ENCODE peak calls at places on chromosomes 4 and X, in seven cellular contexts. M is activated T-helper 9 cell treated with anti-CD3 and anti-CD28 coated beads, Interleukin-2, amount 50 U/mL, for 16 hours; R is islet precursor cell; H is AG09309; P is HFF-Myc; L is sigmoid colon; F is neural crest cell. W is an unnamed sample.

GRCh38 chrX:18895157-18895952 is 88.6 kb downstream of the PHKA2 start:
- DNase-seq in M (no peak), R (no peak), H (no peak), P (no peak), L (peak; percentile 75), F (no peak), W (no peak)

GRCh38 chrX:11266329-11266830 is 26.8 kb upstream of the AMELX start:
- DNase-seq in M (no peak), R (no peak), H (no peak), P (no peak), L (no peak), F (no peak), W (no peak)

GRCh38 chr4:183906736-183907651 is 1.9 kb downstream of the STOX2 start:
- DNase-seq in M (no peak), R (peak; percentile 72), H (no peak), P (no peak), L (peak; percentile 64), F (peak; percentile 36), W (no peak)

GRCh38 chr4:78720994-78721677 is 55.0 kb upstream of the BMP2K start:
- DNase-seq in M (no peak), R (no peak), H (no peak), P (no peak), L (no peak), F (no peak), W (no peak)

GRCh38 chr4:3877868-3878267 is 111.7 kb downstream of the ADRA2C start:
- DNase-seq in M (no peak), R (no peak), H (no peak), P (no peak), L (no peak), F (no peak), W (no peak)

GRCh38 chr4:156420557-156420956 is 466.9 kb upstream of the CTSO start:
- DNase-seq in M (no peak), R (no peak), H (no peak), P (no peak), L (no peak), F (no peak), W (no peak)

GRCh38 chr4:153374471-153374870 is 30.0 kb downstream of the MND1 start:
- DNase-seq in M (no peak), R (no peak), H (no peak), P (no peak), L (no peak), F (no peak), W (no peak)

GRCh38 chr4:10721616-10722015 is 37.0 kb upstream of the CLNK start:
- DNase-seq in M (no peak), R (no peak), H (no peak), P (no peak), L (no peak), F (no peak), W (peak; percentile 82)

GRCh38 chrX:49069038-49069437 is 4.8 kb downstream of the PRAF2 start:
- DNase-seq in M (no peak), R (no peak), H (no peak), P (no peak), L (no peak), F (no peak), W (no peak)

GRCh38 chr4:107299646-107300045 is 263.5 kb upstream of the DKK2 start:
- DNase-seq in M (no peak), R (no peak), H (no peak), P (no peak), L (no peak), F (no peak), W (no peak)

GRCh38 chr4:125650557-125650956 is 335.8 kb downstream of the FAT4 start:
- DNase-seq in M (no peak), R (no peak), H (no peak), P (no peak), L (no peak), F (no peak), W (no peak)

GRCh38 chr4:75924309-75924708 is 16.5 kb downstream of the NAAA start:
- DNase-seq in M (no peak), R (no peak), H (no peak), P (no peak), L (no peak), F (no peak), W (peak; percentile 76)

GRCh38 chr4:48271048-48271452 is 1.4 kb upstream of the TEC start:
- DNase-seq in M (no peak), R (no peak), H (no peak), P (no peak), L (no peak), F (no peak), W (no peak)

GRCh38 chrX:132443736-132444135 is 45.1 kb downstream of the MBNL3 start:
- DNase-seq in M (no peak), R (no peak), H (no peak), P (no peak), L (no peak), F (no peak), W (no peak)

GRCh38 chr4:176587920-176588319 is 204.8 kb downstream of the VEGFC start:
- DNase-seq in M (no peak), R (no peak), H (peak; percentile 93), P (no peak), L (no peak), F (no peak), W (no peak)

GRCh38 chr4:8016527-8016926 is 76.9 kb upstream of the AFAP1 start:
- DNase-seq in M (no peak), R (no peak), H (no peak), P (no peak), L (no peak), F (no peak), W (no peak)

GRCh38 chr4:67933755-67934154 is 29.5 kb downstream of the TMPRSS11A start:
- DNase-seq in M (no peak), R (no peak), H (no peak), P (no peak), L (no peak), F (no peak), W (no peak)

GRCh38 chr4:74840931-74841330 is 46.6 kb upstream of the BTC start:
- DNase-seq in M (no peak), R (no peak), H (no peak), P (no peak), L (no peak), F (no peak), W (no peak)

GRCh38 chrX:40007746-40008705 is 89.7 kb downstream of the BCOR start:
- DNase-seq in M (no peak), R (peak; percentile 63), H (no peak), P (no peak), L (no peak), F (no peak), W (no peak)

GRCh38 chrX:40087574-40088298 is 10.0 kb downstream of the BCOR start:
- DNase-seq in M (no peak), R (no peak), H (no peak), P (no peak), L (no peak), F (no peak), W (no peak)

GRCh38 chrX:42704454-42704853 is 73.5 kb downstream of the PPP1R2C start:
- DNase-seq in M (no peak), R (no peak), H (no peak), P (peak; percentile 12), L (no peak), F (no peak), W (no peak)

GRCh38 chr4:141580523-141580922 is 55.9 kb upstream of the IL15 start:
- DNase-seq in M (no peak), R (peak; percentile 51), H (no peak), P (no peak), L (no peak), F (no peak), W (no peak)

GRCh38 chr4:2785613-2786012 is 7.3 kb upstream of the SH3BP2 start:
- DNase-seq in M (no peak), R (peak; percentile 51), H (no peak), P (no peak), L (peak; percentile 50), F (no peak), W (no peak)

GRCh38 chr4:94880976-94881375 is 123.2 kb downstream of the BMPR1B start:
- DNase-seq in M (no peak), R (no peak), H (no peak), P (no peak), L (no peak), F (no peak), W (no peak)

GRCh38 chrX:259692-260355 is 21.4 kb upstream of the PLCXD1 start:
- DNase-seq in M (no peak), R (peak; percentile 83), H (no peak), P (no peak), L (peak; percentile 56), F (no peak), W (no peak)

GRCh38 chr4:32462944-32463343 is 1742.8 kb downstream of the PCDH7 start:
- DNase-seq in M (no peak), R (no peak), H (no peak), P (no peak), L (no peak), F (no peak), W (peak; percentile 4)

GRCh38 chr4:184310881-184311709 is 93.4 kb upstream of the ENPP6 start:
- DNase-seq in M (no peak), R (no peak), H (no peak), P (no peak), L (no peak), F (no peak), W (no peak)

GRCh38 chrX:18146954-18147353 is 73.7 kb downstream of the BEND2 start:
- DNase-seq in M (no peak), R (peak; percentile 57), H (no peak), P (no peak), L (no peak), F (peak; percentile 18), W (no peak)

GRCh38 chrX:39613508-39613921 is 484.2 kb downstream of the BCOR start:
- DNase-seq in M (no peak), R (peak; percentile 76), H (no peak), P (no peak), L (no peak), F (no peak), W (peak; percentile 57)

GRCh38 chrX:107542500-107542899 is 85.8 kb upstream of the PRPS1 start:
- DNase-seq in M (no peak), R (peak; percentile 89), H (no peak), P (no peak), L (no peak), F (peak; percentile 2), W (peak; percentile 89)

GRCh38 chr4:30396772-30397475 is 323.2 kb upstream of the PCDH7 start:
- DNase-seq in M (no peak), R (no peak), H (no peak), P (no peak), L (no peak), F (no peak), W (no peak)

GRCh38 chr4:61922766-61923165 is 722.6 kb downstream of the ADGRL3 start:
- DNase-seq in M (no peak), R (no peak), H (no peak), P (no peak), L (no peak), F (no peak), W (no peak)

GRCh38 chr4:111494471-111494870 is 650.8 kb upstream of the FAM241A start:
- DNase-seq in M (no peak), R (no peak), H (no peak), P (no peak), L (no peak), F (no peak), W (no peak)

GRCh38 chrX:44705817-44706551 is 137.8 kb upstream of the DUSP21 start:
- DNase-seq in M (no peak), R (peak; percentile 79), H (no peak), P (peak; percentile 0), L (no peak), F (no peak), W (no peak)